ENCODE peak calls at places on chromosomes 4 and X, in five cellular contexts. B is transverse colon, N is IMR-90, O is HepG2, A is stomach. V is an unnamed sample.

GRCh38 chr4:90030953-90031352 is 96.2 kb upstream of the CCSER1 start:
- DNase-seq in B (no peak), N (no peak), O (no peak), A (no peak), V (no peak)

GRCh38 chr4:54930226-54930625 is 195.2 kb downstream of the KDR start:
- DNase-seq in B (no peak), N (peak; percentile 31), O (no peak), A (no peak), V (no peak)

GRCh38 chr4:7157140-7157488 is 35.2 kb upstream of the SORCS2 start:
- DNase-seq in B (no peak), N (no peak), O (no peak), A (no peak), V (peak; percentile 36)

GRCh38 chrX:55342533-55343501 is 78.1 kb upstream of the PAGE3 start:
- DNase-seq in B (peak; percentile 39), N (no peak), O (peak; percentile 3), A (peak; percentile 30), V (no peak)

GRCh38 chr4:138727704-138728103 is 287.9 kb upstream of the NOCT start:
- DNase-seq in B (no peak), N (peak; percentile 54), O (no peak), A (no peak), V (no peak)

GRCh38 chr4:128653514-128654420 is 155.7 kb upstream of the JADE1 start:
- DNase-seq in B (peak; percentile 61), N (peak; percentile 70), O (no peak), A (no peak), V (no peak)

GRCh38 chr4:108730579-108730978 is 32.3 kb downstream of the ETNPPL start:
- DNase-seq in B (no peak), N (no peak), O (peak; percentile 70), A (no peak), V (no peak)

GRCh38 chrX:39409246-39409917 is 608.1 kb downstream of the MID1IP1 start:
- DNase-seq in B (no peak), N (peak; percentile 2), O (no peak), A (no peak), V (no peak)

GRCh38 chrX:53288173-53288572 is 6.8 kb upstream of the IQSEC2 start:
- DNase-seq in B (no peak), N (no peak), O (no peak), A (no peak), V (no peak)

GRCh38 chr4:1402516-1403101 is 3.6 kb downstream of the NKX1-1 start:
- DNase-seq in B (no peak), N (no peak), O (no peak), A (peak; percentile 17), V (peak; percentile 59)

GRCh38 chr4:140019619-140020367 is 134.2 kb downstream of the MAML3 start:
- DNase-seq in B (no peak), N (no peak), O (peak; percentile 85), A (no peak), V (no peak)

GRCh38 chrX:65871671-65872311 is 168.1 kb downstream of the VSIG4 start:
- DNase-seq in B (peak; percentile 64), N (no peak), O (peak; percentile 41), A (no peak), V (no peak)

GRCh38 chr4:169612869-169613859 is 781 bp upstream of the NEK1 start:
- DNase-seq in B (peak; percentile 87), N (peak; percentile 79), O (peak; percentile 70), A (peak; percentile 71), V (peak; percentile 79)

GRCh38 chrX:94493405-94493804 is 819.4 kb downstream of the FAM133A start:
- DNase-seq in B (no peak), N (no peak), O (no peak), A (peak; percentile 29), V (no peak)

GRCh38 chrX:94492541-94492940 is 818.5 kb downstream of the FAM133A start:
- DNase-seq in B (no peak), N (no peak), O (no peak), A (peak; percentile 42), V (no peak)
- TF ChIP-seq POLR2A in B (no peak), N (no peak), O (no peak), A (no peak), V (no peak)

GRCh38 chr4:183905081-183905592 is at the start of gene STOX2:
- DNase-seq in B (peak; percentile 69), N (peak; percentile 55), O (peak; percentile 26), A (peak; percentile 88), V (peak; percentile 81)
- TF ChIP-seq POLR2A in B (no peak), N (no peak), O (no peak), A (peak; percentile 52), V (no peak)

GRCh38 chr4:124640037-124640730 is 72.3 kb downstream of the ANKRD50 start:
- DNase-seq in B (no peak), N (peak; percentile 90), O (no peak), A (peak; percentile 50), V (no peak)
- TF ChIP-seq POLR2A in B (no peak), N (no peak), O (no peak), A (no peak), V (no peak)

GRCh38 chr4:85778809-85779124 is 303.8 kb downstream of the ARHGAP24 start:
- DNase-seq in B (no peak), N (peak; percentile 38), O (no peak), A (no peak), V (no peak)

GRCh38 chr4:85779165-85779564 is 304.2 kb downstream of the ARHGAP24 start:
- DNase-seq in B (no peak), N (peak; percentile 62), O (no peak), A (no peak), V (no peak)

GRCh38 chr4:85783483-85783882 is 308.5 kb downstream of the ARHGAP24 start:
- DNase-seq in B (no peak), N (peak; percentile 90), O (no peak), A (no peak), V (no peak)

GRCh38 chr4:85777908-85778808 is 303.2 kb downstream of the ARHGAP24 start:
- DNase-seq in B (no peak), N (no peak), O (no peak), A (no peak), V (no peak)

DNA sequence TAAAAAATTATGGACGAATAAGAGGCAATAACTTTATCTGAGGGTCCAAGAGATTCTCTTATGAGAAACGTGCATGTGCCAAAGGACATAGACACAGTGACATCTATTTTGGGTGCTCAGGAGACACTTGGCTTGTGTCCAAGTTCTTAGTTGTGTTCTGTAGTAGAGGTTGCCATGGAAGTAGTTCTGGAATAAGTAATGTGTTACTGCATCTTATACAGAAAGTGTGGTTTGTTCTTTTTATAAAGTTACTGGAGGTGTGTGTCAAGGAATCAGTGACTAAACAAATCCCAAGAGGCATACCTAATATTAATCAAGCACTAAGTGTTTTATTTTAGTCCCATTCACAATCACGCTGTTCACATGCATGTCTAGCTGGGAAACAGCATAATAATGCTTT is 305.7 kb downstream of the ARHGAP24 start:
- DNase-seq in B (no peak), N (no peak), O (no peak), A (no peak), V (no peak)
- TF ChIP-seq POLR2A in B (no peak), N (no peak), O (no peak), A (no peak), V (no peak)

GRCh38 chr4:98993419-98994071 is 2.0 kb upstream of the METAP1 start:
- DNase-seq in B (no peak), N (no peak), O (no peak), A (no peak), V (peak; percentile 84)

GRCh38 chr4:98987720-98988119 is 7.8 kb upstream of the METAP1 start:
- DNase-seq in B (no peak), N (no peak), O (no peak), A (no peak), V (no peak)
- TF ChIP-seq POLR2A in B (no peak), N (no peak), O (no peak), A (no peak), V (no peak)

DNA sequence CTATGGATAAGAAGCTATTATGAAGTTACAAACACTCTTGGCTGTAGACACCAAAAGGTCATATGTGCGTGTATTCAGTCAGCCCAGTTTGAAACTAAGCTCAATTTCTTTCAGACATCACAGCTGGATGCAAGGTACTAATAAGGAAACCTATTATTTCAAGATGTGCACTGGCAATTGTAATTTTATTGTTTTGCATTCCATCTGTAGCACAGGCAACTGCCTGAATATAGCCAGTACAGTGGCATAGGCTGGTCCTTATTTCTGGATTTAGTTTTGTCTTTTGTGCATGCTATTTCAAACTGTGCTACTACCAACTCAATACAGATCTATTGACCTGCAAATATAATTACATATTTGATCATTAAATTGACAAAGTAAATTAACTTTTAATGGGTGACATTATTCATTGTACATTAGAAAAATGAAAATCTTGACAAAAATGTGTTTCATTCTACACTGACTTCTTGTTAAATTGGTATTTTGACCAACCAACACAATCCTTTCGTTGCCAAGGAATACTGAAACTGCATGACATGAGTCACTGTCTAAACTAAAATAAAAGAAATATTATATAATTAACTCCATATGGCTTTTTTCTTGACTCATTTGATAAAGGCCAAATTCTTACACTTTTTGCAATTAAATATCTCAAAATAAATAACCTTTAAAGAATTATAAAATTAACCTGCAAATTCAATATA is 594.3 kb upstream of the ADGRL3 start:
- DNase-seq in B (no peak), N (peak; percentile 73), O (no peak), A (no peak), V (no peak)
- TF ChIP-seq POLR2A in B (no peak), N (no peak), O (no peak), A (no peak), V (no peak)